ENCODE peak calls at places on chromosomes 5 and 9, in nine cellular contexts. O, F, A, C, K, X, U, Z and P are unnamed samples. For H3K27me3 and H3K4me1, the result is how much of the 10 kb centered on the place peaks cover.

GRCh38 chr9:131407717-131408195 is 13.9 kb downstream of the PRRC2B start:
- DNase-seq in O (peak), F (peak), A (peak), C (peak), K (peak), X (peak), U (peak), Z (peak), P (no peak)

GRCh38 chr5:43400082-43400481 is 12.1 kb downstream of the CCL28 start:
- DNase-seq in O (peak), F (no peak), A (no peak), C (no peak), K (no peak), X (no peak), U (no peak), Z (peak), P (no peak)

GRCh38 chr5:33261305-33261704 is 179.5 kb upstream of the TARS1 start:
- DNase-seq in O (peak), F (no peak), A (no peak), C (no peak), K (no peak), X (no peak), U (no peak), Z (peak), P (no peak)

GRCh38 chr5:155530046-155530445 is 516.5 kb downstream of the KIF4B start:
- DNase-seq in O (no peak), F (no peak), A (no peak), C (no peak), K (no peak), X (no peak), U (no peak), Z (no peak), P (no peak)

GRCh38 chr9:12818431-12819000 is 43.7 kb downstream of the LURAP1L start:
- DNase-seq in O (peak), F (no peak), A (peak), C (no peak), K (no peak), X (no peak), U (no peak), Z (peak), P (no peak)

GRCh38 chr5:124952079-124952478 is 205.6 kb upstream of the ZNF608 start:
- DNase-seq in O (no peak), F (no peak), A (peak), C (no peak), K (no peak), X (no peak), U (no peak), Z (no peak), P (no peak)

GRCh38 chr5:151157426-151158286 is at the start of gene ANXA6:
- DNase-seq in O (peak), F (peak), A (peak), C (peak), K (peak), X (peak), U (peak), Z (peak), P (peak)

GRCh38 chr5:171483453-171484177 is 64.2 kb downstream of the FGF18 start:
- DNase-seq in O (peak), F (peak), A (no peak), C (peak), K (peak), X (peak), U (no peak), Z (peak), P (peak)

GRCh38 chr5:1010181-1010510 is 1.5 kb downstream of the NKD2 start:
- DNase-seq in O (no peak), F (no peak), A (no peak), C (no peak), K (peak), X (peak), U (no peak), Z (no peak), P (no peak)

GRCh38 chr9:20227166-20227874 is 395.0 kb downstream of the MLLT3 start:
- DNase-seq in O (no peak), F (no peak), A (no peak), C (no peak), K (no peak), X (no peak), U (no peak), Z (no peak), P (no peak)

DNA sequence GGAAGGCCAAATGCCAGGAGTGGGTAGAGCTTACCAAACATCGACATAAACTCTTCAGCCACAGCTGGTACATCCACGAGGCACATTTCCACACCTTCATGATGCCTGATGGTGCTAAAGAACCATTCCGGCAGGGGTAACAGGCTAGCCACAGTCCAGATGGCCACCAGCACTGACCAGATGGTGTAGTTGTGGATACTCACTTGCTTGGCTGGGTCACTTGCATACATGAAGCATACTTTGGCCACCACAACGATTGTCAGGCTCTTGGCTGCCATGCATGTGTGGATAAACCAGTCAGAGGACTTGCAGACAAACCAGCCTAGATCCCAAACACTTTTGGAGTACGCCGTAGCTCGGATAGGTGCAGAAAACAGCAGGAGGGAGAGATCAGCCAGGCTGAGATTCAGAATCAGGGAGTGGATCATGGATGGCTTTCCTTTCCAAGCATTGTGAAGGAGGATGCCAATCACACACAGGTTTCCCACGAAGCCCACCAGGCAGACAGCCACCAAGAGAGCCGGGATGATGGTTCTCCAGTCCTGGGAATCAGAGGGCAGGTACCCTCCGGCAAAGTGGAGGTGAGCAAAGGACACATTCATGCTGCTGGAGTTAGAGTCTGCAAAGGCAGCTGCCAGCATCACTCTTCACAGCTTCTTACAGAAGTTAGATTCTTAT is 378 bp downstream of the GPR151 start:
- DNase-seq in O (no peak), F (no peak), A (no peak), C (no peak), K (no peak), X (no peak), U (no peak), Z (no peak), P (no peak)
- H3K4me3 ChIP-seq in O (no peak), F (no peak), A (no peak), C (no peak), K (no peak), X (no peak), U (no peak), Z (no peak), P (no peak)

GRCh38 chr5:97115932-97116331 is 26.5 kb downstream of the LIX1 start:
- DNase-seq in O (no peak), F (peak), A (no peak), C (no peak), K (peak), X (peak), U (no peak), Z (no peak), P (no peak)

GRCh38 chr5:97112212-97112611 is 30.2 kb downstream of the LIX1 start:
- DNase-seq in O (no peak), F (no peak), A (peak), C (no peak), K (no peak), X (no peak), U (no peak), Z (no peak), P (no peak)

GRCh38 chr5:97111004-97111403 is 31.4 kb downstream of the LIX1 start:
- DNase-seq in O (no peak), F (no peak), A (no peak), C (no peak), K (no peak), X (no peak), U (peak), Z (no peak), P (no peak)

GRCh38 chr5:97107266-97107665 is 35.1 kb downstream of the LIX1 start:
- DNase-seq in O (no peak), F (no peak), A (no peak), C (no peak), K (no peak), X (no peak), U (no peak), Z (no peak), P (no peak)

DNA sequence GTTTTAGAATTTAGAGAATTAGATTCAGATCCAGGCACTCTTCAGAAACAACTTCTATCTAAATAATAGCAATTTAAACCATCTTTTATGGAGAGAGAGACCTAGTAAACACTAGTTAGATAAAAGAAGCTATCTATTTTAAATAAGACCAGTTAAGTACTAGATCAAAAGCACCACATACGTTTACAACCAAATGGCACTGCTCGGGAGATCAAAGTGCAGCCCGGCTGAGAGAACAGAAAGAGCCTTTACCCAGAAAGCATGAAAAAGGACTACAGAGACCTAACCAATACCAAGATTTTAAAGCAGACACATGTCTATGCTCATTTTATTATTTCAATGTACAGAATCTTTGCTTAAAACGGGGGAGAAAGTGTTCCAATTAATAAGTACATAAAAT is 30.8 kb downstream of the LIX1 start:
- DNase-seq in O (no peak), F (no peak), A (peak), C (no peak), K (no peak), X (no peak), U (no peak), Z (no peak), P (no peak)
- H3K27me3 ChIP-seq in O (under half), F (under half), A (under half), C (under half), K (under half), X (under half), U (under half), Z (under half), P (under half)

DNA sequence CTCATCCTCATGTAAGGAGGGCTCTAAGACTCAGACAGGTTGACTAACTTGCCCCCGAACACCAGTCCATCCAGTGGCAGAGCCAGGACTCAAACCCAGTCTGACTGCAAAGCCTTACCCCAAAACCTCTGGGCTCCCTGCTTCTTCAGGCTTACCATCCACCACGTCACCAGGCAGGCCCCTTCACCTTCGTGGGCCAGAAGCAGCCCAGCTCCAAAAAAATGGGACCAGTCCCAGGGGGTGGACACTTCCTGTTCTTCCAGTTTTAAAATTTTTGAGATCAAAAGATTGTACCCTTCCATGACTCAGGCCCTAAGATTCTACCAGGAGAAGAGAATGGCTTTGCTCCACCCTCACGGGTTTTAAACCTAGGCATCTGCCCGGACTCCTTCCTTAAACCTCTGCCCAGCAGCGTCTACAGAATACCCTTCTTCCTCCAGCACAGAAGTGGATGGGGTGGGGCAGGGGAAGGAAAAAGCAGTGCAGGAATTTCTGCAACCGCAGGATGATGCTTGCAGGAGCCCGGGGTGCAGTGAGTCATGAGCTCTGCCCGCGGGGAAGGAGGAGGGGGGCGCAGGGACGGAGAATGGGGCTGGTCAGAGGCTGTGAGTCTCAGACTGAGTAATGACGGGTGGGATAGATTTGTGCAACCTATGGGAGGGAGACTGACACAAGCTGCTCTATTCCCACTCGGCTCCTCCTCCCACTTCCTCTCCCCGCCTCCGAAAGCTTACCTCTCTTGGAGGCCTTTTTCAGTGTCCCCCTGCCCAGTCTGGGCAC is 50.4 kb upstream of the STXBP1 start:
- DNase-seq in O (peak), F (peak), A (peak), C (peak), K (peak), X (peak), U (peak), Z (peak), P (peak)
- H3K4me1 ChIP-seq in O (under half), F (half or more), A (under half), C (under half), K (under half), X (half or more), U (under half), Z (half or more), P (under half)

DNA sequence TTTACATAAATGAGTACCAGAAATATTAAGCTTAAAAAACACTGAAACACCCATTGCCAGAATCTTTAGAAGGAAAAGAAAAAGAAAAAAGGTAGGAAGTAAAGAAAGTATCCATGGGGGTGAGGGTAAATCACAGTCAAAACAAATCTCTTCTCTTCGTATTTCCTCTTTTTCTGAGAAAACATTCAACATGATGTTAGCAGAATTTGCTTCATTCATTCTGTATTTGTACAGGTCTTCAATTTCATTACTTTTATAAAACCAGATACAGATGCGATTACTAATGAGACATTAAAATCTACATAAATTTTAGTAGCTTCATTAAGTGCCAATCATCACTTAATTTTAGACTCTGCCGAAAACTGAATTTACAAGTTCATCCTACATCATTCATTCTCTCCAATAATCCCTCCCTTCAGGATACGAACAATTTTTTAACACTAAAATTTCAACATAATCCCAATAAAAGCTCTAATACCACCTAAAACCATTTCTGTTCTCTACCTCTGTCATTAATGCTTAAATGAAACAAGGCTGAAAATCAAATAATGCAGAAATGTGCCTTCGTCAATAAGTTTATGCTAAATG is 7.0 kb downstream of the NR3C1 start:
- DNase-seq in O (no peak), F (no peak), A (no peak), C (no peak), K (no peak), X (no peak), U (no peak), Z (no peak), P (no peak)
- H3K4me3 ChIP-seq in O (no peak), F (peak), A (no peak), C (no peak), K (peak), X (peak), U (no peak), Z (peak), P (peak)

GRCh38 chr9:133286523-133286922 is 11.5 kb upstream of the ABO start:
- DNase-seq in O (peak), F (no peak), A (no peak), C (no peak), K (no peak), X (no peak), U (no peak), Z (peak), P (no peak)

GRCh38 chr9:133280387-133280786 is 5.4 kb upstream of the ABO start:
- DNase-seq in O (no peak), F (no peak), A (peak), C (no peak), K (no peak), X (no peak), U (no peak), Z (no peak), P (no peak)

GRCh38 chr9:133285252-133285775 is 10.3 kb upstream of the ABO start:
- DNase-seq in O (no peak), F (no peak), A (no peak), C (no peak), K (no peak), X (no peak), U (no peak), Z (no peak), P (no peak)

GRCh38 chr9:133284362-133284761 is 9.4 kb upstream of the ABO start:
- DNase-seq in O (no peak), F (no peak), A (no peak), C (no peak), K (no peak), X (no peak), U (no peak), Z (no peak), P (no peak)

GRCh38 chr9:133282454-133283238 is 7.6 kb upstream of the ABO start:
- DNase-seq in O (no peak), F (no peak), A (peak), C (no peak), K (no peak), X (no peak), U (peak), Z (no peak), P (no peak)
- H3K27me3 ChIP-seq in O (under half), F (under half), A (under half), C (under half), K (under half), X (half or more), U (under half), Z (under half), P (under half)

DNA sequence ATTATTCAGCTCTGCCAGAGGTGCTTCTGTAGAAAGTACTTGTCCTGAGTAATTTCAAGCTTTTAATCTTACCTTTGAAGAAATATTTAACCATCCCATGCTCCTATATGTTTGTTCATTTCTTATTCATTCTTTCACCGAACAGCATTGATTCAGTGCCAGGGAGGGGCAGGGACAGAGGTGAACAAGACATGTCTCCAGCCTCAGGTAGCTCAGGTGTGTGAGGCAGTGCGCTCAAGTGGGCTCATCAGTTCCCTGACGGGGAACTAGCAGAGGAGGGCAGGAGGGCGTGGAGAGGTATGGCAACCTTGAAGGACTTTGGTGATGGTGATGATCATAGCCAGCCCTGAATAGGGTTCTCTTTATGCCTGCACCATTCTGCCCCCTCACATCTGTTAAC is 25.9 kb downstream of the ERGIC1 start:
- DNase-seq in O (no peak), F (no peak), A (peak), C (no peak), K (no peak), X (no peak), U (no peak), Z (no peak), P (no peak)
- H3K4me1 ChIP-seq in O (under half), F (half or more), A (under half), C (under half), K (half or more), X (half or more), U (under half), Z (half or more), P (half or more)

DNA sequence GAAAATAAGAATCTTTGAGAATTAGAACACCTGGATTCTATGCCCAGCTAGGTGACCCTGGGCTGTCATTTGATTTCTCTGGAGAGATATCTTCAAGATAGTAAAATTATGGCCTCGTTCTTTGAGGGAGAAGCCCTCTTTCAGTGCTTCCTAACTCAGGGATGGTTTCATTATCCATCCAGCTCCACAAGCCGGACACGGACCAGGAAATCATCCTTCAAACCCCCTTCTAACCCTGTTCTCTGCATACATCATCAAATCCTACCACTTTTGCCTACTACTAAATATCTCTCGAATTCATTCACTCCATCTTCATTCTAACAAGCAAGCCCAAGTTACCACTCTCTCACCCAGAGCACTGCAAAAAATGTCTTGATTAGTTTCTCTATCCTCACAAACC is 57.2 kb downstream of the MAPKAP1 start:
- DNase-seq in O (no peak), F (no peak), A (no peak), C (no peak), K (no peak), X (no peak), U (no peak), Z (peak), P (no peak)
- H3K4me3 ChIP-seq in O (no peak), F (no peak), A (no peak), C (no peak), K (no peak), X (no peak), U (no peak), Z (peak), P (no peak)

DNA sequence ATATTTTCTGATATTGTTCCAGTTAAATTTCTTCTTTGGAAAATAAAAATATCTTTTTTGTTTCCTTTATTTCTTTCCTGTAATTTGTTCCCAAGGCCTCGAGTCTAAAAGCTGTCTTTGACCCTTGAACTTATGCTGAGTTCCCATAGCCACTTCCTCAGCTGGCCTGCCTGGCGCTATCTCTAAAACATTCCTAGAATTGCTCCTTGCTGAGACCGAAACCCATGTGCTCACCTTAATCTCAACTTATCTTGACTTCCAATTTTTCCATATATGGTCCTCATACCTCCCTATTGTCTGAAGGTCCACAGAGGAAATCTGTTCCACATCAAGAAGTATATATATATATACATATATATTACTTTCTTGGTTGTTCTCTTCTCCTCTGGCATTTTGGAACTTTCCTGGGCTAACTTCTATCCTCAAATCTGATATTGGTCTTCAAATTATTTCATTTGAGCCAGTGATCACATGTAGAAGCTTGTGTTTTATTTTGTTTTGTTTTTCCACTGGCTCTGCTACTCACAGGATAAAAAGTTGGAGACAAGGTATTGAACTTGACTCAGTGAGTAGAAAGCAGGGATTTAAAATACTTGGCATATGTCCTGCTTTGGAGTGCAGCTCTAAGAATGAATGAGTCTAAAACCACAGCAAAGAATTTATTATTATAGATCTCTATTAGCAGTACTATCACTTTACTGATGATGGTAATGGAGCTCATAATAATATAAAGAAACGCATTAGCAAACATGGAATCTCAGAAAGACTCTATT is 45.2 kb downstream of the ENC1 start:
- DNase-seq in O (peak), F (peak), A (peak), C (peak), K (no peak), X (no peak), U (no peak), Z (peak), P (no peak)
- H3K27me3 ChIP-seq in O (under half), F (under half), A (under half), C (under half), K (under half), X (under half), U (under half), Z (under half), P (under half)